ENCODE peak calls at places on chromosomes 11 and 22, in five cellular contexts. S is MM.1S, B is dorsolateral prefrontal cortex, Z is Peyer's patch, H is Caco-2. N is an unnamed sample. For H3K27me3, the result is how much of the 10 kb centered on the place peaks cover.

GRCh38 chr22:46425011-46425410 is 89.5 kb downstream of the TRMU start:
- DNase-seq in S (no peak), B (no peak), Z (no peak), H (no peak), N (no peak)

GRCh38 chr11:118938491-118939411 is 13.0 kb upstream of the BCL9L start:
- DNase-seq in S (no peak), B (no peak), Z (no peak), H (no peak), N (no peak)

GRCh38 chr11:36312593-36312990 is 16.5 kb downstream of the PRR5L start:
- DNase-seq in S (no peak), B (no peak), Z (no peak), H (no peak), N (no peak)

GRCh38 chr11:57513911-57514537 is 1.5 kb downstream of the SLC43A1 start:
- DNase-seq in S (no peak), B (no peak), Z (peak), H (peak), N (peak)

GRCh38 chr11:6387811-6388599 is 2.3 kb upstream of the SMPD1 start:
- DNase-seq in S (no peak), B (no peak), Z (no peak), H (peak), N (peak)

GRCh38 chr11:123063396-123064267 is 1.7 kb upstream of the HSPA8 start:
- DNase-seq in S (peak), B (no peak), Z (peak), H (peak), N (no peak)

GRCh38 chr11:112826026-112826425 is 135.2 kb upstream of the NCAM1 start:
- DNase-seq in S (no peak), B (no peak), Z (no peak), H (no peak), N (no peak)

GRCh38 chr22:29343313-29343805 is 27.9 kb upstream of the RASL10A start:
- DNase-seq in S (no peak), B (peak), Z (no peak), H (no peak), N (no peak)

GRCh38 chr22:17836977-17837742 is 62.9 kb upstream of the BID start:
- DNase-seq in S (no peak), B (peak), Z (no peak), H (no peak), N (no peak)

GRCh38 chr11:71146846-71147245 is 105.5 kb downstream of the SHANK2 start:
- DNase-seq in S (no peak), B (no peak), Z (no peak), H (no peak), N (peak)

GRCh38 chr11:113507341-113507740 is 32.1 kb upstream of the DRD2 start:
- DNase-seq in S (no peak), B (no peak), Z (no peak), H (no peak), N (no peak)

GRCh38 chr11:63918576-63919171 is 1.7 kb upstream of the RCOR2 start:
- DNase-seq in S (no peak), B (no peak), Z (no peak), H (no peak), N (no peak)

GRCh38 chr22:29917052-29917902 is 34.3 kb downstream of the MTMR3 start:
- DNase-seq in S (no peak), B (no peak), Z (no peak), H (no peak), N (peak)

DNA sequence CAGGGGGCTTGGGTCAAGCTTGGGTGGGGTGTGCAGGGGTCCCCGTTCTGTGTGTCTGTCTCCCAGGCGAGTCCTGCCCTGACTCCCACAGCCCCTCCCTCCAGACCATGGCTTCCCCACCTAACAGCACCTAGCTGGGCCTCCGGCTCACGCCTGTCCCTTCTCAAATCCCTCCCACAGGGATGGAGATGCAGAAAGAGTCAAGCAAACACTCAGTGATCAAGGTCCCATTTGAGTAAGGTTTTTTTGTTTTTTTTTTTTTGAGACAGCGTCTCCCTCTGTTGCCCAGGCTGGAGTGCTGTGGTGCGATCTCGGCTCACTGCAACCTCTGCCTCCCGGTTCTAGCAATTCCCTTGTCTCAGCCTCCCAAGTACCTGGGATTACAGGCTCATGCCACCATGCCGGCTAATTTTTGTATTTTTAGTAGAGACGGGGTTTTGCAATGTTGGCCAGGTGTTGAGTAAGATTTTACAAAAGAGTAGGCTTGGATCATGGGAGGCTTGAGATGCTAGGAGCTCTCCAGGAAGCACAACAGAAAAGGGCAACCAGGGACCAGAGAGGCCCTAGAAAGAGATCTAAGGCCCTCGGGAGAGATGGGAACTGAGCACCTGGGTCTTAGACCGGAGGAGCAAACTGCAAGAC is 5.7 kb downstream of the APOBEC3D start:
- DNase-seq in S (no peak), B (no peak), Z (no peak), H (no peak), N (no peak)
- H3K4me3 ChIP-seq in S (no peak), B (no peak), Z (no peak), H (no peak), N (no peak)

GRCh38 chr22:40028098-40028425 is 33.3 kb downstream of the FAM83F start:
- DNase-seq in S (no peak), B (no peak), Z (no peak), H (no peak), N (peak)

GRCh38 chr22:40027191-40028097 is 32.7 kb downstream of the FAM83F start:
- DNase-seq in S (no peak), B (no peak), Z (no peak), H (no peak), N (no peak)

GRCh38 chr22:40030026-40030756 is 35.4 kb downstream of the FAM83F start:
- DNase-seq in S (no peak), B (peak), Z (no peak), H (no peak), N (no peak)

GRCh38 chr22:40030757-40031092 is 36.0 kb downstream of the FAM83F start:
- DNase-seq in S (no peak), B (no peak), Z (no peak), H (no peak), N (no peak)

DNA sequence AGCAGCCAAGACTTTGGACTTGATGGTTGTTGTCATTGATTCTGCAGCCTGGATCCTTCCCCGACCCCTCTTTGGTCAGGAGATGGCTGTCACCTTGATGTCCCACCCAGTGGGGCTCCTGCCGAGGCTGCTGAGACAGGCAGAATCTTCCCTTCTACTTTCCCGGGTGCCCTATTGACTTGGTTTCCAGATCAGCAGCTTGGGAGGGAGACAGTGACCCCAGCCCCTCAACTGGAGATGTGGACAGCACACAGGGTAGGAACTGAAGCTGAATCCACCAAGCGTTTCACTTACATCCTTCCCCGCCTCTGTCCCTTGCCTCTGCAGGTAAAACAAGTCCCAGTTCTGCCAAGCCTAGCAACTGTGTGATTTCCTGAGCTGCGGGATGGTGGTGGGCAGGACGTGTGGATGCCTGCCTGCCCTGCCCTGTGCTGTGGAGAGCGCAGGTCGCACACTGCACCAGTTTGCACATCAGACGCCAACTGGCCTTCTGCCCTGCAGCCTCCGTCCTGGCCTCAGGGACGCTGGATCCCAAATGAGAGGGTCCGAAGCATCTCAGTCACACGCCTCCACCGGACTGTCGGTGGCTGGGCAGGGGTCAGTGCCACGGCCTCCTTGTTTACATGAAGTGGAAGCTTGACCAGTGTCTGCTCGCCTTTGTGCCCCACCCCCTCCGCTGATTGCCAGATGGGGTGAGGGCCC is 34.6 kb downstream of the FAM83F start:
- DNase-seq in S (no peak), B (no peak), Z (no peak), H (no peak), N (no peak)
- H3K27me3 ChIP-seq in S (under half), B (under half), Z (under half), H (under half), N (under half)

GRCh38 chr22:40322818-40323447 is 23.4 kb upstream of the ADSL start:
- DNase-seq in S (no peak), B (no peak), Z (no peak), H (no peak), N (no peak)
- H3K4me3 ChIP-seq in S (no peak), B (no peak), Z (no peak), H (no peak), N (no peak)

GRCh38 chr22:47435826-47436225 is 673.4 kb downstream of the TBC1D22A start:
- DNase-seq in S (no peak), B (no peak), Z (no peak), H (no peak), N (no peak)

GRCh38 chr22:47437110-47437509 is 674.7 kb downstream of the TBC1D22A start:
- DNase-seq in S (no peak), B (no peak), Z (no peak), H (no peak), N (no peak)

GRCh38 chr22:47434336-47435203 is 672.1 kb downstream of the TBC1D22A start:
- DNase-seq in S (no peak), B (no peak), Z (no peak), H (no peak), N (no peak)

GRCh38 chr22:47433627-47434026 is 671.2 kb downstream of the TBC1D22A start:
- DNase-seq in S (no peak), B (no peak), Z (no peak), H (no peak), N (no peak)

GRCh38 chr22:47435204-47435487 is 672.7 kb downstream of the TBC1D22A start:
- DNase-seq in S (no peak), B (peak), Z (no peak), H (no peak), N (no peak)
- H3K27me3 ChIP-seq in S (under half), B (under half), Z (under half), H (under half), N (under half)

GRCh38 chr11:75347781-75348613 is 3.5 kb downstream of the ARRB1 start:
- DNase-seq in S (no peak), B (no peak), Z (no peak), H (no peak), N (peak)
- H3K4me3 ChIP-seq in S (no peak), B (no peak), Z (no peak), H (no peak), N (no peak)

GRCh38 chr22:22158965-22159364 is 85.6 kb upstream of the VPREB1 start:
- DNase-seq in S (no peak), B (no peak), Z (no peak), H (no peak), N (no peak)
- H3K27me3 ChIP-seq in S (under half), B (under half), Z (under half), H (under half), N (under half)

GRCh38 chr11:102447193-102447592 is 5.4 kb downstream of the TMEM123 start:
- DNase-seq in S (peak), B (no peak), Z (no peak), H (no peak), N (no peak)

GRCh38 chr11:102449651-102450570 is 2.7 kb downstream of the TMEM123 start:
- DNase-seq in S (no peak), B (no peak), Z (no peak), H (no peak), N (no peak)

GRCh38 chr11:102448869-102449224 is 3.7 kb downstream of the TMEM123 start:
- DNase-seq in S (no peak), B (no peak), Z (no peak), H (no peak), N (no peak)

GRCh38 chr11:102446606-102447005 is 6.0 kb downstream of the TMEM123 start:
- DNase-seq in S (no peak), B (no peak), Z (no peak), H (no peak), N (no peak)

GRCh38 chr11:102447941-102448868 is 4.4 kb downstream of the TMEM123 start:
- DNase-seq in S (no peak), B (no peak), Z (no peak), H (no peak), N (no peak)
- H3K4me3 ChIP-seq in S (no peak), B (no peak), Z (no peak), H (no peak), N (no peak)

GRCh38 chr11:7906481-7906880 is 24.6 kb downstream of the OR10A6 start:
- DNase-seq in S (no peak), B (no peak), Z (no peak), H (no peak), N (no peak)
- H3K27me3 ChIP-seq in S (under half), B (under half), Z (under half), H (under half), N (under half)

GRCh38 chr11:1750481-1750839 is at the start of gene IFITM10:
- DNase-seq in S (no peak), B (peak), Z (no peak), H (no peak), N (no peak)
- H3K4me3 ChIP-seq in S (no peak), B (peak), Z (peak), H (no peak), N (peak)

N was measured in tibial artery.